ENCODE peak calls at places on chromosomes 12 and 14, in six cellular contexts. One of them, this sample, is unnamed.

GRCh38 chr14:101716956-101717662 is 44.4 kb upstream of the PPP2R5C start:
- DNase-seq in WTC11: no peak
- DNase-seq in HCT116: no peak
- DNase-seq in progenitor cell of endocrine pancreas: no peak
- DNase-seq in osteocyte: peak; percentile 75
- DNase-seq in IMR-90: no peak
- DNase-seq in this sample: no peak

GRCh38 chr12:4274960-4275868 is 1.7 kb downstream of the CCND2 start:
- DNase-seq in WTC11: no peak
- DNase-seq in HCT116: no peak
- DNase-seq in progenitor cell of endocrine pancreas: no peak
- DNase-seq in osteocyte: peak; percentile 75
- DNase-seq in IMR-90: peak; percentile 13
- DNase-seq in this sample: peak; percentile 26

GRCh38 chr14:50447491-50447890 is 50.8 kb upstream of the CDKL1 start:
- DNase-seq in WTC11: no peak
- DNase-seq in HCT116: peak; percentile 21
- DNase-seq in progenitor cell of endocrine pancreas: no peak
- DNase-seq in osteocyte: no peak
- DNase-seq in IMR-90: peak; percentile 21
- DNase-seq in this sample: no peak

GRCh38 chr12:47819902-47820630 is at the start of gene HDAC7:
- DNase-seq in WTC11: peak; percentile 74
- DNase-seq in HCT116: peak; percentile 24
- DNase-seq in progenitor cell of endocrine pancreas: peak; percentile 49
- DNase-seq in osteocyte: no peak
- DNase-seq in IMR-90: peak; percentile 72
- DNase-seq in this sample: peak; percentile 47

GRCh38 chr12:1083888-1084262 is 92.9 kb downstream of the ERC1 start:
- DNase-seq in WTC11: no peak
- DNase-seq in HCT116: no peak
- DNase-seq in progenitor cell of endocrine pancreas: no peak
- DNase-seq in osteocyte: no peak
- DNase-seq in IMR-90: peak; percentile 69
- DNase-seq in this sample: no peak

GRCh38 chr14:85811340-85811739 is 281.4 kb downstream of the FLRT2 start:
- DNase-seq in WTC11: no peak
- DNase-seq in HCT116: no peak
- DNase-seq in progenitor cell of endocrine pancreas: no peak
- DNase-seq in osteocyte: no peak
- DNase-seq in IMR-90: no peak
- DNase-seq in this sample: no peak

GRCh38 chr12:12983420-12984035 is 16.5 kb downstream of the HEBP1 start:
- DNase-seq in WTC11: no peak
- DNase-seq in HCT116: peak; percentile 33
- DNase-seq in progenitor cell of endocrine pancreas: no peak
- DNase-seq in osteocyte: no peak
- DNase-seq in IMR-90: peak; percentile 69
- DNase-seq in this sample: no peak

GRCh38 chr12:106138646-106139421 is at the start of gene NUAK1:
- DNase-seq in WTC11: peak; percentile 74
- DNase-seq in HCT116: no peak
- DNase-seq in progenitor cell of endocrine pancreas: peak; percentile 81
- DNase-seq in osteocyte: peak; percentile 89
- DNase-seq in IMR-90: peak; percentile 45
- DNase-seq in this sample: peak; percentile 81

GRCh38 chr14:100872241-100872640 is 31.3 kb downstream of the RTL1 start:
- DNase-seq in WTC11: no peak
- DNase-seq in HCT116: no peak
- DNase-seq in progenitor cell of endocrine pancreas: no peak
- DNase-seq in osteocyte: no peak
- DNase-seq in IMR-90: peak; percentile 43
- DNase-seq in this sample: no peak

DNA sequence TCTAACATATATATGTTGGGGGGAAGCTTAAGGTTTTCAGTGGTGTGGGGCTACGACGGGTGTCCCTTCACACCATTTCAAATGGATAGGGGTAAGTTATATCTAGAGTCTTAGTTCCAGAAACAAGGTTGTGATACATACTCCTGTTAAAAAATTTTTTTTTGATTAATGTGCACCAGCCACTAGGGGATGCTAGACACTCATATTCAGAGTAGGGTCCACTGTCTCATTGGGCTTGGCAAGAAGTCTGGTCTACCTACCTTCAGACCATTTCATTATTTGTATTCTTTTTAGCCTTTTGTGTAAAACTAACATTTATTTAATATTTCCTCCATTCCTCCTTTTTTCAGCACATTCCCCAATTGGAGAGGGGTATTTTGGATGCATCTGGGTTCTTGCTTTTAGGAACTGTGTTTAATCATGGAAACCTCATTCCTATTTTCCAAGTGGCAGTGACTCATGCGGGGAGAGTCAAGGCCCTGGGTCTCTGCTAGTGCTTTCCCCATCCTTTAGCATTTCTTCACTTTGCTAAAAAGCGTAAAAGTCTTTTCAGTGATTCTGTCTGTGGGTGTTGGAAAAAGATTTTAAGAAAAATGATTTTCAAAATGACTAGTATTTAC is 33.4 kb downstream of the ANO4 start:
- DNase-seq in WTC11: no peak
- DNase-seq in HCT116: peak; percentile 23
- DNase-seq in progenitor cell of endocrine pancreas: no peak
- DNase-seq in osteocyte: no peak
- DNase-seq in IMR-90: peak; percentile 54
- DNase-seq in this sample: peak; percentile 1
- TF ChIP-seq CTCF in WTC11: peak; percentile 63
- TF ChIP-seq CTCF in HCT116: peak; percentile 66
- TF ChIP-seq CTCF in progenitor cell of endocrine pancreas: peak; percentile 76
- TF ChIP-seq CTCF in osteocyte: peak; percentile 49
- TF ChIP-seq CTCF in IMR-90: peak; percentile 78
- TF ChIP-seq CTCF in this sample: peak; percentile 80

GRCh38 chr12:15897433-15897832 is 13.7 kb upstream of the DERA start:
- DNase-seq in WTC11: no peak
- DNase-seq in HCT116: no peak
- DNase-seq in progenitor cell of endocrine pancreas: no peak
- DNase-seq in osteocyte: no peak
- DNase-seq in IMR-90: no peak
- DNase-seq in this sample: no peak

GRCh38 chr12:15893260-15893659 is 11.1 kb downstream of the STRAP start:
- DNase-seq in WTC11: no peak
- DNase-seq in HCT116: no peak
- DNase-seq in progenitor cell of endocrine pancreas: no peak
- DNase-seq in osteocyte: no peak
- DNase-seq in IMR-90: no peak
- DNase-seq in this sample: no peak

GRCh38 chr12:15887043-15887817 is 5.0 kb downstream of the STRAP start:
- DNase-seq in WTC11: no peak
- DNase-seq in HCT116: no peak
- DNase-seq in progenitor cell of endocrine pancreas: no peak
- DNase-seq in osteocyte: no peak
- DNase-seq in IMR-90: no peak
- DNase-seq in this sample: no peak

DNA sequence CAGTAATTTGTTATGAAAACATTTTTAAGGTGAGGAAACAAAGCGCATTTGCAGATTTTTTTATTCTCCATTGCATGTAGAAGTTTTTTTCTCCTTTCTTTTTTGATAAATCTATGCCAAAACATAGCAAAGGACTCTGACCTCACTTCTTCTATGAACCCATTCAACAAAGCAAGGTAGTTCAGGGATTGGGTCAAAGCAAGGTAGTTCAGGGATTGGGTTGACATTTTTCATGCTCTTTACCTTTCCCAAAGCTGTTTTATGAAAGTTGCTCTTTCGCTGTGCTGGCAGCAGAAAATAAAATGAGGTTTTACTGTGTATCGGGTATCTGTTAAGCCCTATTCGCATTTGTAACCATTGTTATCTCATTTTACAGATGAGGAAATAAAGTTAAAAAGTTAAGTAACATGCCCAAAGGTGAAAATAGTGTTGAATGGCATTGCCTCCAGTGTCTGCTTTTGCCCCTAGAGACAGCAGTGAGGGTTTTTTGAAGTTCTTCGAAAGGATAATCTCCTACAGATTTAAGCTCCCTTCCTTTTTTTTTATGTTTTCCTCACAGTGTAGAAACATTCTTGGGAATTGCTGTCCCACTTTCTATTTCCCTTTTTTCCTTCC is 10.6 kb downstream of the STRAP start:
- DNase-seq in WTC11: no peak
- DNase-seq in HCT116: no peak
- DNase-seq in progenitor cell of endocrine pancreas: no peak
- DNase-seq in osteocyte: no peak
- DNase-seq in IMR-90: no peak
- DNase-seq in this sample: no peak
- TF ChIP-seq CTCF in WTC11: no peak
- TF ChIP-seq CTCF in HCT116: no peak
- TF ChIP-seq CTCF in progenitor cell of endocrine pancreas: no peak
- TF ChIP-seq CTCF in osteocyte: no peak
- TF ChIP-seq CTCF in IMR-90: no peak
- TF ChIP-seq CTCF in this sample: peak; percentile 16

GRCh38 chr14:75486317-75486716 is 36.0 kb upstream of the BATF start:
- DNase-seq in WTC11: no peak
- DNase-seq in HCT116: no peak
- DNase-seq in progenitor cell of endocrine pancreas: no peak
- DNase-seq in osteocyte: no peak
- DNase-seq in IMR-90: no peak
- DNase-seq in this sample: no peak
- TF ChIP-seq CTCF in WTC11: no peak
- TF ChIP-seq CTCF in HCT116: no peak
- TF ChIP-seq CTCF in progenitor cell of endocrine pancreas: no peak
- TF ChIP-seq CTCF in osteocyte: no peak
- TF ChIP-seq CTCF in IMR-90: no peak
- TF ChIP-seq CTCF in this sample: no peak

GRCh38 chr14:92457018-92457565 is 56.5 kb upstream of the RIN3 start:
- DNase-seq in WTC11: no peak
- DNase-seq in HCT116: no peak
- DNase-seq in progenitor cell of endocrine pancreas: no peak
- DNase-seq in osteocyte: no peak
- DNase-seq in IMR-90: no peak
- DNase-seq in this sample: no peak
- TF ChIP-seq CTCF in WTC11: peak; percentile 11
- TF ChIP-seq CTCF in HCT116: no peak
- TF ChIP-seq CTCF in progenitor cell of endocrine pancreas: peak; percentile 2
- TF ChIP-seq CTCF in osteocyte: peak; percentile 5
- TF ChIP-seq CTCF in IMR-90: no peak
- TF ChIP-seq CTCF in this sample: no peak

GRCh38 chr12:29073631-29074239 is 75.3 kb upstream of the FAR2 start:
- DNase-seq in WTC11: no peak
- DNase-seq in HCT116: peak; percentile 35
- DNase-seq in progenitor cell of endocrine pancreas: no peak
- DNase-seq in osteocyte: no peak
- DNase-seq in IMR-90: peak; percentile 49
- DNase-seq in this sample: peak; percentile 6
- TF ChIP-seq CTCF in WTC11: peak; percentile 71
- TF ChIP-seq CTCF in HCT116: peak; percentile 77
- TF ChIP-seq CTCF in progenitor cell of endocrine pancreas: peak; percentile 81
- TF ChIP-seq CTCF in osteocyte: peak; percentile 77
- TF ChIP-seq CTCF in IMR-90: peak; percentile 58
- TF ChIP-seq CTCF in this sample: peak; percentile 93

GRCh38 chr14:53295372-53295771 is 142.2 kb upstream of the DDHD1 start:
- DNase-seq in WTC11: no peak
- DNase-seq in HCT116: no peak
- DNase-seq in progenitor cell of endocrine pancreas: no peak
- DNase-seq in osteocyte: no peak
- DNase-seq in IMR-90: no peak
- DNase-seq in this sample: no peak
- TF ChIP-seq CTCF in WTC11: no peak
- TF ChIP-seq CTCF in HCT116: no peak
- TF ChIP-seq CTCF in progenitor cell of endocrine pancreas: no peak
- TF ChIP-seq CTCF in osteocyte: no peak
- TF ChIP-seq CTCF in IMR-90: no peak
- TF ChIP-seq CTCF in this sample: no peak

DNA sequence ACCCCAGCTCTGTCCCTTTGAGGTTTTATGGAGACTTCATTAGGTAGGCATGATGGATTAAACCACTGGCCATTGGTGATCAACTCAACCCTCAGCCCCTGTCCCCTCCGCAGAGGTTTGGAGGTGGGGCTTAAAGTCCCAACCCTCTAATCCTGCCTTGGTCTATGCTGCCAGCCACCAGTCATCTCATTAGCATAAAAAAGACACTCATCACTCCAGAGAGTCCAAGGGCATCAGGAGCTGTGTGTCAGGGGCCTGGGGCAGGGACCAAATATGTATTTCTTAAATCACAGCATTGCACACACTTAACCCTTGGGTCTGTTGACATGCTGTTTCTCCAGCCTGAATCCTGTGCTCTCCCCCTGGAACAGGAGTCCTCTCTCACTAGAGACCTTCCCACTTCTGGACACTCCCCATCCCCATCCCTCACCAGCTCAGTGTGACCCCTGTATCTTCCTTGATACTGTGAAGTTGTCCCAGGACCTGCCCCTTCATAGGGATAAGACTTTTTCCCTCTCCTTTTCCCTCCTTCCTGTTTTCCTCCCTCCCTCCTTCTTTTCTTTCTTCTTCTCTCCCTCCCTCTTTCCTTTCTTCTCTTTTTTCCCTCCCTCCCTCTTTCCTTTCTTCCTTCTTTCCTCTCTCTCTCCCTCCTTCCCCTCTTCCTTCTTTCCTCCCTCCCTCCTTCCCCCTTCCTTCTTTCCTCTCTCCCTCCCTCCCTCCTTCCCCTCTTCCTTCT is 54.7 kb upstream of the CLMN start:
- DNase-seq in WTC11: no peak
- DNase-seq in HCT116: no peak
- DNase-seq in progenitor cell of endocrine pancreas: no peak
- DNase-seq in osteocyte: no peak
- DNase-seq in IMR-90: no peak
- DNase-seq in this sample: no peak
- TF ChIP-seq CTCF in WTC11: no peak
- TF ChIP-seq CTCF in HCT116: no peak
- TF ChIP-seq CTCF in progenitor cell of endocrine pancreas: no peak
- TF ChIP-seq CTCF in osteocyte: no peak
- TF ChIP-seq CTCF in IMR-90: no peak
- TF ChIP-seq CTCF in this sample: no peak

DNA sequence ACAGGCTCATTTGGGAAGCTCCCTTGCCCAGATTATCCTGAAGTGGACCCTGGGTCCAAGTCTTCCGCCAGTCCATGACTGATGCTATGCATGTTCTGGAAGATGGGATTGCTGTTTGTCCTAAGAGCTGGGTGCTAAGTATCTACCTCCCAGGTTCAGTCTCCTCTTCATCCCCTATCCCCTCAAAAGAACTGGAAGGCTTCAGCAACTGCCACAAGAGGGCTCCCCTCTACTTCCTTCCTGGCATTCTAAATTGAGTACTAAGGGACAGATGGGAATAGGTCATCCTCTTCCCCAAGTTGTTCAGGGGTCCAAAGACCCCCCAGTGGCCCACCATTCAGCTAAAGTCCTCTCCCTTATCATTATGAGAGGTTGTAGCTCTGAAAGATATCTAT is 9.0 kb upstream of the FKBP11 start:
- DNase-seq in WTC11: no peak
- DNase-seq in HCT116: no peak
- DNase-seq in progenitor cell of endocrine pancreas: no peak
- DNase-seq in osteocyte: no peak
- DNase-seq in IMR-90: no peak
- DNase-seq in this sample: no peak
- TF ChIP-seq CTCF in WTC11: no peak
- TF ChIP-seq CTCF in HCT116: peak; percentile 29
- TF ChIP-seq CTCF in progenitor cell of endocrine pancreas: peak; percentile 19
- TF ChIP-seq CTCF in osteocyte: peak; percentile 35
- TF ChIP-seq CTCF in IMR-90: peak; percentile 22
- TF ChIP-seq CTCF in this sample: peak; percentile 36

This sample was measured in neural crest cell.